ENCODE peak calls at places on chromosome 17, in seven cellular contexts. One of them, this sample, is unnamed.

GRCh38 chr17:6753006-6753445 is 2.8 kb upstream of the XAF1 start:
- DNase-seq in upper lobe of right lung: no peak
- DNase-seq in HCT116: no peak
- DNase-seq in A549: no peak
- DNase-seq in WERI-Rb-1: no peak
- DNase-seq in uterus: peak
- DNase-seq in fibroblast of lung: peak
- DNase-seq in this sample: no peak

GRCh38 chr17:12231027-12231682 is 210.5 kb downstream of the MAP2K4 start:
- DNase-seq in upper lobe of right lung: no peak
- DNase-seq in HCT116: no peak
- DNase-seq in A549: peak
- DNase-seq in WERI-Rb-1: no peak
- DNase-seq in uterus: no peak
- DNase-seq in fibroblast of lung: peak
- DNase-seq in this sample: no peak

GRCh38 chr17:59038734-59039133 is 67.9 kb downstream of the TRIM37 start:
- DNase-seq in upper lobe of right lung: no peak
- DNase-seq in HCT116: no peak
- DNase-seq in A549: no peak
- DNase-seq in WERI-Rb-1: no peak
- DNase-seq in uterus: no peak
- DNase-seq in fibroblast of lung: peak
- DNase-seq in this sample: no peak

GRCh38 chr17:62986549-62986948 is 20.5 kb downstream of the TANC2 start:
- DNase-seq in upper lobe of right lung: no peak
- DNase-seq in HCT116: no peak
- DNase-seq in A549: no peak
- DNase-seq in WERI-Rb-1: no peak
- DNase-seq in uterus: no peak
- DNase-seq in fibroblast of lung: peak
- DNase-seq in this sample: no peak

GRCh38 chr17:67481808-67482207 is 104.7 kb downstream of the PITPNC1 start:
- DNase-seq in upper lobe of right lung: no peak
- DNase-seq in HCT116: no peak
- DNase-seq in A549: no peak
- DNase-seq in WERI-Rb-1: no peak
- DNase-seq in uterus: no peak
- DNase-seq in fibroblast of lung: peak
- DNase-seq in this sample: no peak

GRCh38 chr17:80464486-80464885 is 11.9 kb downstream of the NPTX1 start:
- DNase-seq in upper lobe of right lung: no peak
- DNase-seq in HCT116: no peak
- DNase-seq in A549: no peak
- DNase-seq in WERI-Rb-1: no peak
- DNase-seq in uterus: no peak
- DNase-seq in fibroblast of lung: no peak
- DNase-seq in this sample: no peak

GRCh38 chr17:61312406-61313295 is 87.0 kb upstream of the TBX2 start:
- DNase-seq in upper lobe of right lung: no peak
- DNase-seq in HCT116: no peak
- DNase-seq in A549: no peak
- DNase-seq in WERI-Rb-1: no peak
- DNase-seq in uterus: no peak
- DNase-seq in fibroblast of lung: no peak
- DNase-seq in this sample: no peak

GRCh38 chr17:50354198-50354597 is 8.3 kb downstream of the XYLT2 start:
- DNase-seq in upper lobe of right lung: peak
- DNase-seq in HCT116: no peak
- DNase-seq in A549: no peak
- DNase-seq in WERI-Rb-1: no peak
- DNase-seq in uterus: no peak
- DNase-seq in fibroblast of lung: no peak
- DNase-seq in this sample: no peak

GRCh38 chr17:41624208-41625101 is at the start of gene KRT17:
- DNase-seq in upper lobe of right lung: peak
- DNase-seq in HCT116: no peak
- DNase-seq in A549: no peak
- DNase-seq in WERI-Rb-1: no peak
- DNase-seq in uterus: no peak
- DNase-seq in fibroblast of lung: peak
- DNase-seq in this sample: peak

GRCh38 chr17:2400474-2400866 is 390 bp downstream of the MNT start:
- DNase-seq in upper lobe of right lung: peak
- DNase-seq in HCT116: no peak
- DNase-seq in A549: peak
- DNase-seq in WERI-Rb-1: no peak
- DNase-seq in uterus: peak
- DNase-seq in fibroblast of lung: peak
- DNase-seq in this sample: no peak

GRCh38 chr17:72101526-72101925 is 19.3 kb upstream of the SOX9 start:
- DNase-seq in upper lobe of right lung: no peak
- DNase-seq in HCT116: no peak
- DNase-seq in A549: no peak
- DNase-seq in WERI-Rb-1: no peak
- DNase-seq in uterus: no peak
- DNase-seq in fibroblast of lung: no peak
- DNase-seq in this sample: no peak

GRCh38 chr17:35932576-35932975 is 2.0 kb upstream of the RDM1 start:
- DNase-seq in upper lobe of right lung: no peak
- DNase-seq in HCT116: no peak
- DNase-seq in A549: no peak
- DNase-seq in WERI-Rb-1: no peak
- DNase-seq in uterus: no peak
- DNase-seq in fibroblast of lung: peak
- DNase-seq in this sample: no peak

GRCh38 chr17:74736423-74737298 is at the start of gene RAB37:
- DNase-seq in upper lobe of right lung: peak
- DNase-seq in HCT116: peak
- DNase-seq in A549: peak
- DNase-seq in WERI-Rb-1: peak
- DNase-seq in uterus: no peak
- DNase-seq in fibroblast of lung: no peak
- DNase-seq in this sample: no peak

GRCh38 chr17:17626151-17626805 is 34.8 kb upstream of the PEMT start:
- DNase-seq in upper lobe of right lung: no peak
- DNase-seq in HCT116: no peak
- DNase-seq in A549: no peak
- DNase-seq in WERI-Rb-1: no peak
- DNase-seq in uterus: no peak
- DNase-seq in fibroblast of lung: no peak
- DNase-seq in this sample: no peak

GRCh38 chr17:60153606-60154355 is 4.0 kb downstream of the CA4 start:
- DNase-seq in upper lobe of right lung: peak
- DNase-seq in HCT116: no peak
- DNase-seq in A549: no peak
- DNase-seq in WERI-Rb-1: peak
- DNase-seq in uterus: no peak
- DNase-seq in fibroblast of lung: peak
- DNase-seq in this sample: no peak

GRCh38 chr17:77036841-77037381 is 103.9 kb upstream of the SEC14L1 start:
- DNase-seq in upper lobe of right lung: no peak
- DNase-seq in HCT116: no peak
- DNase-seq in A549: no peak
- DNase-seq in WERI-Rb-1: peak
- DNase-seq in uterus: no peak
- DNase-seq in fibroblast of lung: peak
- DNase-seq in this sample: no peak

GRCh38 chr17:64698725-64699124 is 36.6 kb upstream of the SMURF2 start:
- DNase-seq in upper lobe of right lung: no peak
- DNase-seq in HCT116: no peak
- DNase-seq in A549: no peak
- DNase-seq in WERI-Rb-1: no peak
- DNase-seq in uterus: no peak
- DNase-seq in fibroblast of lung: peak
- DNase-seq in this sample: no peak

GRCh38 chr17:67525239-67526135 is 148.4 kb downstream of the PITPNC1 start:
- DNase-seq in upper lobe of right lung: no peak
- DNase-seq in HCT116: no peak
- DNase-seq in A549: no peak
- DNase-seq in WERI-Rb-1: no peak
- DNase-seq in uterus: no peak
- DNase-seq in fibroblast of lung: no peak
- DNase-seq in this sample: no peak

GRCh38 chr17:16940116-16940881 is 31.6 kb downstream of the TNFRSF13B start:
- DNase-seq in upper lobe of right lung: peak
- DNase-seq in HCT116: no peak
- DNase-seq in A549: no peak
- DNase-seq in WERI-Rb-1: no peak
- DNase-seq in uterus: no peak
- DNase-seq in fibroblast of lung: no peak
- DNase-seq in this sample: no peak

GRCh38 chr17:78899361-78900260 is 3.4 kb downstream of the CEP295NL start:
- DNase-seq in upper lobe of right lung: peak
- DNase-seq in HCT116: no peak
- DNase-seq in A549: no peak
- DNase-seq in WERI-Rb-1: no peak
- DNase-seq in uterus: no peak
- DNase-seq in fibroblast of lung: peak
- DNase-seq in this sample: no peak

GRCh38 chr17:61419496-61420046 is 19.9 kb downstream of the TBX2 start:
- DNase-seq in upper lobe of right lung: no peak
- DNase-seq in HCT116: no peak
- DNase-seq in A549: no peak
- DNase-seq in WERI-Rb-1: no peak
- DNase-seq in uterus: no peak
- DNase-seq in fibroblast of lung: no peak
- DNase-seq in this sample: no peak

GRCh38 chr17:69228576-69228975 is at the start of gene ABCA10:
- DNase-seq in upper lobe of right lung: no peak
- DNase-seq in HCT116: no peak
- DNase-seq in A549: no peak
- DNase-seq in WERI-Rb-1: no peak
- DNase-seq in uterus: no peak
- DNase-seq in fibroblast of lung: no peak
- DNase-seq in this sample: no peak

GRCh38 chr17:42773290-42774035 is at the start of gene VPS25:
- DNase-seq in upper lobe of right lung: peak
- DNase-seq in HCT116: peak
- DNase-seq in A549: peak
- DNase-seq in WERI-Rb-1: peak
- DNase-seq in uterus: peak
- DNase-seq in fibroblast of lung: peak
- DNase-seq in this sample: peak

GRCh38 chr17:44689492-44690217 is at the start of gene CCDC43:
- DNase-seq in upper lobe of right lung: peak
- DNase-seq in HCT116: peak
- DNase-seq in A549: peak
- DNase-seq in WERI-Rb-1: peak
- DNase-seq in uterus: peak
- DNase-seq in fibroblast of lung: peak
- DNase-seq in this sample: peak
- H3K27ac ChIP-seq in upper lobe of right lung: peak
- H3K27ac ChIP-seq in HCT116: peak
- H3K27ac ChIP-seq in A549: peak
- H3K27ac ChIP-seq in WERI-Rb-1: peak
- H3K27ac ChIP-seq in uterus: peak
- H3K27ac ChIP-seq in fibroblast of lung: peak
- H3K27ac ChIP-seq in this sample: peak

GRCh38 chr17:28370035-28370743 is at the start of gene VTN:
- DNase-seq in upper lobe of right lung: peak
- DNase-seq in HCT116: no peak
- DNase-seq in A549: peak
- DNase-seq in WERI-Rb-1: peak
- DNase-seq in uterus: peak
- DNase-seq in fibroblast of lung: peak
- DNase-seq in this sample: no peak

GRCh38 chr17:28370744-28371103 is 617 bp upstream of the VTN start:
- DNase-seq in upper lobe of right lung: no peak
- DNase-seq in HCT116: no peak
- DNase-seq in A549: no peak
- DNase-seq in WERI-Rb-1: no peak
- DNase-seq in uterus: no peak
- DNase-seq in fibroblast of lung: no peak
- DNase-seq in this sample: no peak

GRCh38 chr17:28372945-28373274 is 1.4 kb downstream of the SARM1 start:
- DNase-seq in upper lobe of right lung: peak
- DNase-seq in HCT116: no peak
- DNase-seq in A549: no peak
- DNase-seq in WERI-Rb-1: no peak
- DNase-seq in uterus: no peak
- DNase-seq in fibroblast of lung: no peak
- DNase-seq in this sample: no peak

GRCh38 chr17:28371245-28372202 is at the start of gene SARM1:
- DNase-seq in upper lobe of right lung: peak
- DNase-seq in HCT116: peak
- DNase-seq in A549: peak
- DNase-seq in WERI-Rb-1: peak
- DNase-seq in uterus: peak
- DNase-seq in fibroblast of lung: peak
- DNase-seq in this sample: no peak

DNA sequence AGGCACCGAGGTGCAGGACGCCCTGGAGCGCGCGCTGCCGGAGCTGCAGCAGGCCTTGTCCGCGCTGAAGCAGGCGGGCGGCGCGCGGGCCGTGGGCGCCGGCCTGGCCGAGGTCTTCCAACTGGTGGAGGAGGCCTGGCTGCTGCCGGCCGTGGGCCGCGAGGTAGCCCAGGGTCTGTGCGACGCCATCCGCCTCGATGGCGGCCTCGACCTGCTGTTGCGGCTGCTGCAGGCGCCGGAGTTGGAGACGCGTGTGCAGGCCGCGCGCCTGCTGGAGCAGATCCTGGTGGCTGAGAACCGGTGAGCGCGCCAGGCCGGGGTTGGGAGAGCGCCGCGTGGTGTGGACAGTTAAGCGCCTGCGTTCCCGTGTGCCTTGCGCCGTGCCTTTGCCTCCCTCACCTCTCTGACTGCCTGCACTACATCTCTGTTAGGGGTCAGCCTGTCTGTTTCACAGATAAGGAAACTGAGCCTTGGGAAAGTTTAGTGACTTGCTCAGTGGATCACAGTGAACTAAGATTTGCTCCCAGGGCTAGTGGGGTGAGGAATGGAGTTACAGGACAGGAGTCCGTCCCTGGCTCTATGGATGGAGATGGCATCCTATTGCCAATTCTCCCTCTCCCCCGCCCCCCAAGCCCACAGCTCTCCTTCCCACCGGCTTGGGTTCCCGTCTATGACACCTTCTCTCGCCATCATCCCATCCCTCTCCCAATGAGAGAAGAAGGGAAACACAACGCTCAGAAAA is 880 bp downstream of the SARM1 start:
- DNase-seq in upper lobe of right lung: peak
- DNase-seq in HCT116: no peak
- DNase-seq in A549: no peak
- DNase-seq in WERI-Rb-1: peak
- DNase-seq in uterus: no peak
- DNase-seq in fibroblast of lung: peak
- DNase-seq in this sample: no peak
- H3K27ac ChIP-seq in upper lobe of right lung: peak
- H3K27ac ChIP-seq in HCT116: no peak
- H3K27ac ChIP-seq in A549: peak
- H3K27ac ChIP-seq in WERI-Rb-1: peak
- H3K27ac ChIP-seq in uterus: peak
- H3K27ac ChIP-seq in fibroblast of lung: no peak
- H3K27ac ChIP-seq in this sample: no peak

GRCh38 chr17:14301761-14302401 is 1.0 kb downstream of the HS3ST3B1 start:
- DNase-seq in upper lobe of right lung: peak
- DNase-seq in HCT116: no peak
- DNase-seq in A549: peak
- DNase-seq in WERI-Rb-1: no peak
- DNase-seq in uterus: peak
- DNase-seq in fibroblast of lung: peak
- DNase-seq in this sample: no peak
- H3K27ac ChIP-seq in upper lobe of right lung: peak
- H3K27ac ChIP-seq in HCT116: no peak
- H3K27ac ChIP-seq in A549: peak
- H3K27ac ChIP-seq in WERI-Rb-1: peak
- H3K27ac ChIP-seq in uterus: peak
- H3K27ac ChIP-seq in fibroblast of lung: peak
- H3K27ac ChIP-seq in this sample: no peak

GRCh38 chr17:19507673-19508326 is 25.9 kb upstream of the SLC47A1 start:
- DNase-seq in upper lobe of right lung: peak
- DNase-seq in HCT116: peak
- DNase-seq in A549: peak
- DNase-seq in WERI-Rb-1: peak
- DNase-seq in uterus: peak
- DNase-seq in fibroblast of lung: peak
- DNase-seq in this sample: peak
- H3K27ac ChIP-seq in upper lobe of right lung: peak
- H3K27ac ChIP-seq in HCT116: peak
- H3K27ac ChIP-seq in A549: peak
- H3K27ac ChIP-seq in WERI-Rb-1: peak
- H3K27ac ChIP-seq in uterus: peak
- H3K27ac ChIP-seq in fibroblast of lung: peak
- H3K27ac ChIP-seq in this sample: peak